ENCODE peak calls at places on chromosomes 7 and 10, in five cellular contexts. D is neuronal stem cell, Q is H9, O is H1, A is mesenchymal stem cell. I is an unnamed sample.

GRCh38 chr10:78972947-78973900 is 95.5 kb upstream of the ZMIZ1 start:
- DNase-seq in O (peak; percentile 50), D (peak; percentile 90), Q (peak; percentile 87), A (peak; percentile 99), I (peak; percentile 98)

GRCh38 chr10:129761981-129762956 is 201.8 kb downstream of the EBF3 start:
- DNase-seq in O (no peak), Q (peak; percentile 19), A (no peak), D (no peak), I (no peak)

GRCh38 chr7:2010551-2011265 is 222.0 kb downstream of the MAD1L1 start:
- DNase-seq in Q (no peak), O (no peak), D (no peak), A (no peak), I (no peak)

GRCh38 chr7:39674391-39674790 is 51.0 kb downstream of the RALA start:
- DNase-seq in D (no peak), O (no peak), Q (no peak), A (no peak), I (no peak)

GRCh38 chr7:133434246-133434865 is 181.5 kb downstream of the EXOC4 start:
- DNase-seq in A (peak; percentile 41), O (no peak), D (no peak), Q (no peak), I (no peak)

GRCh38 chr10:69901623-69902505 is 100.2 kb downstream of the COL13A1 start:
- DNase-seq in A (peak; percentile 62), Q (peak; percentile 79), D (peak; percentile 56), O (peak; percentile 31), I (peak; percentile 37)

GRCh38 chr7:92404170-92404614 is 43.1 kb upstream of the GATAD1 start:
- DNase-seq in D (no peak), Q (no peak), A (no peak), O (no peak), I (no peak)

GRCh38 chr7:157811946-157812345 is 475.1 kb downstream of the DNAJB6 start:
- DNase-seq in A (no peak), D (no peak), O (no peak), Q (no peak), I (no peak)

GRCh38 chr10:35265435-35265834 is 70.9 kb upstream of the CCNY start:
- DNase-seq in D (no peak), Q (no peak), A (no peak), O (no peak), I (no peak)

GRCh38 chr7:111006691-111007090 is 84.2 kb upstream of the LRRN3 start:
- DNase-seq in D (no peak), Q (no peak), O (no peak), A (no peak), I (peak; percentile 86)

GRCh38 chr7:36486336-36486735 is 96.7 kb downstream of the ANLN start:
- DNase-seq in Q (no peak), O (no peak), D (no peak), A (no peak), I (no peak)

GRCh38 chr10:101208543-101208942 is 20.7 kb downstream of the LBX1 start:
- DNase-seq in A (no peak), O (no peak), D (no peak), Q (no peak), I (no peak)

GRCh38 chr10:3861785-3862184 is 76.8 kb upstream of the KLF6 start:
- DNase-seq in O (no peak), A (no peak), D (no peak), Q (no peak), I (peak; percentile 40)

GRCh38 chr10:72062341-72062740 is 26.0 kb downstream of the SPOCK2 start:
- DNase-seq in O (no peak), Q (no peak), A (peak; percentile 37), D (no peak), I (no peak)

GRCh38 chr7:379456-380225 is 89.7 kb downstream of the FOXL3 start:
- DNase-seq in A (peak; percentile 4), O (peak; percentile 13), D (no peak), Q (peak; percentile 75), I (no peak)
- H3K4me1 ChIP-seq in A (peaks cover 10% of the 10 kb centered on the region), O (peaks cover 26% of the 10 kb centered on the region), D (peaks cover 9% of the 10 kb centered on the region), Q (no peaks in the 10 kb centered on the region), I (peaks cover 5% of the 10 kb centered on the region)

DNA sequence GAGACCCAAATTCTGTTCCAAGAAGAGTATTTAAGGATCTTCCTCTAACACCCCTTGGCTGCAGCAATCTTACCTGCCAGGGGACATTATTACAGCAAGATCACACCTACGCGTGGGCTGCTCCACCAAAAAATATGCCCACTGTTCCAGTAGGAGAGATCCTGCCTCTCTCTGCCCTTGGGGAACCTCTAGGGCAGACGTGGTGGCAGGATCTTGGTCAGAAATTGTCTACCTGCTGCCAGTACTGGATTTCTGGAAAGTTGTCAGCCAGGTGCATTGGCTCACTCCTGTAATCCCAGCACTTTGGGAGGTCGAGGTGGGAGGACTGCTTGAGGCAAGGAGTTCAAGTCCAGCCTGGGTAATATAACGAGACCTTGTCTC is 259.0 kb downstream of the CALN1 start:
- DNase-seq in A (no peak), O (no peak), Q (no peak), D (no peak), I (no peak)
- H2BK12ac ChIP-seq in A (no peak overlapping the region), O (no peak overlapping the region), Q (no peak overlapping the region), D (no peak overlapping the region), I (no peak overlapping the region)

DNA sequence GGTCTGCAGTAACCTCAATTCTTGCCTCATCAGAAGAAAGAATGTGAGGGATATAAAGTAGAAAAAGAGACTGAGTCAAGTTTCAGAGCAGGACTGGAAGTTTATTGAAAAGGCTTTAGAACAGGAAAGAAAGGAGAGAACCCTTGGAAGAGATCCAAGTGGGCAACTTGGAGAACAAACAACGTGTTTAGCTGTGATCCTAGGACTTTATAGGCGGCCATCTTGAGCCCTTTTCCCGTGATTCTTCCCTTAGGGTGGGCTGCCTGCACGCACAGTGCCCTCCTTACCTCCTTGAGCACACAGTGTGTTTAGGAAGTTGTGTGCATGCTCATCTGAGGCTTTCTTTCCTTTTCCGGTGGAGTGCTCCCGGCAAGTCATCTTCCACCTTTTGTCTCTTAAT is 59.7 kb downstream of the ENTPD1 start:
- DNase-seq in Q (no peak), A (no peak), D (no peak), O (no peak), I (no peak)
- H3K4me1 ChIP-seq in Q (no peaks in the 10 kb centered on the region), A (peaks cover 2% of the 10 kb centered on the region), D (no peaks in the 10 kb centered on the region), O (no peaks in the 10 kb centered on the region), I (peaks cover 6% of the 10 kb centered on the region)

GRCh38 chr7:84113906-84114875 is 80.4 kb downstream of the SEMA3A start:
- DNase-seq in A (no peak), O (no peak), D (no peak), Q (no peak), I (no peak)
- H2BK12ac ChIP-seq in A (no peak overlapping the region), O (no peak overlapping the region), D (no peak overlapping the region), Q (no peak overlapping the region), I (no peak overlapping the region)

GRCh38 chr7:30473903-30474302 is 4.7 kb downstream of the NOD1 start:
- DNase-seq in O (no peak), Q (no peak), A (no peak), D (no peak), I (no peak)

GRCh38 chr7:30476401-30477145 is 2.0 kb downstream of the NOD1 start:
- DNase-seq in A (no peak), O (no peak), Q (no peak), D (no peak), I (no peak)

GRCh38 chr7:30474893-30475292 is 3.7 kb downstream of the NOD1 start:
- DNase-seq in O (no peak), Q (no peak), D (no peak), A (peak; percentile 19), I (no peak)

GRCh38 chr7:30474485-30474884 is 4.1 kb downstream of the NOD1 start:
- DNase-seq in O (no peak), Q (no peak), A (no peak), D (no peak), I (no peak)

DNA sequence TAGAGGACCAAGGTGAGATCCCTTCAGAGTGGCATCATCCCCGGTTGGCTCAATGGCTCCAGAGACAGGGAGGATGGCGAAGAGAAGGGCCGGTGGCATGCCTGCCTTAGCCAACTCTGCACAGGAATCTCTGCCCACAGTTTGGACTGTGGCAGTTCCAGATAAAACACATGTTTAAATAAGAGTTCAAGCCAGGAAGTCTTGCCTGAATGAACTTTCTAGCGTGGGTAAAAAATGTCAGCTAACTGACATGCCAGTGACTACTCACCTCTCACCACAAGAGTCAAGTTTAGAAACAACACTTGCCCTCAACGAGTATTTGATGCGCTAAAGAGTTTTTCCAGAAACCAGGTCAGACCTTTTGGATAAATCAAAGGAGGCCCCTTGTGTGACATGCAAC is 3.0 kb downstream of the NOD1 start:
- DNase-seq in O (no peak), Q (no peak), A (no peak), D (no peak), I (no peak)
- H3K4me1 ChIP-seq in O (peaks cover 5% of the 10 kb centered on the region), Q (no peaks in the 10 kb centered on the region), A (peaks cover 9% of the 10 kb centered on the region), D (peaks cover 17% of the 10 kb centered on the region), I (peaks cover 27% of the 10 kb centered on the region)

DNA sequence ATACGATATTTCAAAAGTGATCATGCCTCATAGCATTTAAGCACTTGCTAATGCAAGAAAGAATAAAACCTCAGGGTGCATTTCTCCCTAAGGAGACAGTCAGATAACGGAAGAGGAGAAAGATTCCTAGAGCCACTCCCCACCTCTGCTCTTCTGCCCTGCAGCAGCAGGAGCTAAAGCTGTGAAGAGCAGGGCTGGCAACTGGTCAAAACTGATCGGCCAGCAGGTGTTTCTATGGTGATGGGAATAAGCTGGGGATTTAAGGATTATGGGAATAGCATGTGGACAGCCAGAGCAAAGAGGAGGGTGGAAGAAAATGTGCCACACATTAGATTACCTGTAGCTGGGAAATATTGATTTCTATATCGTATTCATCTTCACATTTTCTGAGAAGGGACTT is 269.0 kb upstream of the PFKP start:
- DNase-seq in O (no peak), Q (peak; percentile 49), A (no peak), D (peak; percentile 14), I (no peak)
- H2BK12ac ChIP-seq in O (no peak overlapping the region), Q (no peak overlapping the region), A (no peak overlapping the region), D (no peak overlapping the region), I (no peak overlapping the region)

GRCh38 chr7:150633926-150634325 is 1.7 kb upstream of the GIMAP6 start:
- DNase-seq in Q (no peak), D (no peak), A (no peak), O (no peak), I (no peak)
- H3K4me1 ChIP-seq in Q (no peaks in the 10 kb centered on the region), D (no peaks in the 10 kb centered on the region), A (no peaks in the 10 kb centered on the region), O (no peaks in the 10 kb centered on the region), I (no peaks in the 10 kb centered on the region)

GRCh38 chr10:132755166-132755711 is 30.7 kb downstream of the NKX6-2 start:
- DNase-seq in D (no peak), A (no peak), O (no peak), Q (no peak), I (no peak)

GRCh38 chr10:132758867-132759266 is 27.1 kb downstream of the NKX6-2 start:
- DNase-seq in Q (no peak), O (no peak), A (no peak), D (no peak), I (no peak)

GRCh38 chr10:132757171-132757570 is 28.8 kb downstream of the NKX6-2 start:
- DNase-seq in Q (no peak), D (no peak), A (no peak), O (no peak), I (no peak)

GRCh38 chr10:132754071-132754470 is 31.9 kb downstream of the NKX6-2 start:
- DNase-seq in A (no peak), O (no peak), D (no peak), Q (no peak), I (no peak)

GRCh38 chr10:132756591-132756990 is 29.4 kb downstream of the NKX6-2 start:
- DNase-seq in A (no peak), D (no peak), O (no peak), Q (no peak), I (peak; percentile 48)
- H2BK12ac ChIP-seq in A (no peak overlapping the region), D (no peak overlapping the region), O (no peak overlapping the region), Q (no peak overlapping the region), I (no peak overlapping the region)

I was measured in trophoblast cell.